ENCODE peak calls at places on chromosomes 5 and 9, in five cellular contexts. One of them, this sample, is unnamed.

GRCh38 chr9:81984911-81985310 is 3.7 kb upstream of the SPATA31D1 start:
- DNase-seq in adrenal gland: no peak
- DNase-seq in GM23338: peak
- DNase-seq in kidney: no peak
- DNase-seq in AG04450: no peak
- DNase-seq in this sample: no peak

GRCh38 chr9:136059851-136060670 is 35.0 kb downstream of the NACC2 start:
- DNase-seq in adrenal gland: peak
- DNase-seq in GM23338: no peak
- DNase-seq in kidney: peak
- DNase-seq in AG04450: peak
- DNase-seq in this sample: peak

GRCh38 chr9:133986774-133987454 is 5.2 kb downstream of the VAV2 start:
- DNase-seq in adrenal gland: no peak
- DNase-seq in GM23338: no peak
- DNase-seq in kidney: peak
- DNase-seq in AG04450: no peak
- DNase-seq in this sample: peak

GRCh38 chr9:131405429-131405828 is 11.5 kb downstream of the PRRC2B start:
- DNase-seq in adrenal gland: peak
- DNase-seq in GM23338: peak
- DNase-seq in kidney: no peak
- DNase-seq in AG04450: no peak
- DNase-seq in this sample: no peak

GRCh38 chr9:77588319-77588937 is 59.7 kb downstream of the GNA14 start:
- DNase-seq in adrenal gland: peak
- DNase-seq in GM23338: no peak
- DNase-seq in kidney: no peak
- DNase-seq in AG04450: peak
- DNase-seq in this sample: no peak

GRCh38 chr5:145841299-145841698 is 6.2 kb upstream of the PRELID2 start:
- DNase-seq in adrenal gland: no peak
- DNase-seq in GM23338: no peak
- DNase-seq in kidney: no peak
- DNase-seq in AG04450: no peak
- DNase-seq in this sample: no peak

GRCh38 chr5:83711982-83712601 is 8.6 kb downstream of the HAPLN1 start:
- DNase-seq in adrenal gland: peak
- DNase-seq in GM23338: peak
- DNase-seq in kidney: no peak
- DNase-seq in AG04450: no peak
- DNase-seq in this sample: no peak

GRCh38 chr9:120692901-120693573 is 21.2 kb downstream of the MEGF9 start:
- DNase-seq in adrenal gland: no peak
- DNase-seq in GM23338: peak
- DNase-seq in kidney: no peak
- DNase-seq in AG04450: no peak
- DNase-seq in this sample: no peak

GRCh38 chr9:3828495-3828894 is 302.7 kb upstream of the RFX3 start:
- DNase-seq in adrenal gland: no peak
- DNase-seq in GM23338: no peak
- DNase-seq in kidney: no peak
- DNase-seq in AG04450: peak
- DNase-seq in this sample: no peak

GRCh38 chr5:86631165-86631564 is 13.4 kb downstream of the COX7C start:
- DNase-seq in adrenal gland: no peak
- DNase-seq in GM23338: no peak
- DNase-seq in kidney: no peak
- DNase-seq in AG04450: no peak
- DNase-seq in this sample: no peak

GRCh38 chr5:66209350-66209749 is 65.2 kb downstream of the SREK1 start:
- DNase-seq in adrenal gland: no peak
- DNase-seq in GM23338: peak
- DNase-seq in kidney: no peak
- DNase-seq in AG04450: no peak
- DNase-seq in this sample: no peak

GRCh38 chr5:173772407-173773059 is 115.6 kb upstream of the CPEB4 start:
- DNase-seq in adrenal gland: peak
- DNase-seq in GM23338: no peak
- DNase-seq in kidney: no peak
- DNase-seq in AG04450: peak
- DNase-seq in this sample: no peak

GRCh38 chr9:36980148-36980974 is 53.7 kb downstream of the PAX5 start:
- DNase-seq in adrenal gland: no peak
- DNase-seq in GM23338: peak
- DNase-seq in kidney: no peak
- DNase-seq in AG04450: no peak
- DNase-seq in this sample: no peak

GRCh38 chr5:143987751-143988560 is 176.0 kb downstream of the HMHB1 start:
- DNase-seq in adrenal gland: no peak
- DNase-seq in GM23338: no peak
- DNase-seq in kidney: no peak
- DNase-seq in AG04450: no peak
- DNase-seq in this sample: no peak

GRCh38 chr9:26833792-26834191 is 58.8 kb downstream of the CAAP1 start:
- DNase-seq in adrenal gland: no peak
- DNase-seq in GM23338: peak
- DNase-seq in kidney: no peak
- DNase-seq in AG04450: no peak
- DNase-seq in this sample: no peak

GRCh38 chr9:74066605-74067004 is 430.5 kb upstream of the RORB start:
- DNase-seq in adrenal gland: no peak
- DNase-seq in GM23338: no peak
- DNase-seq in kidney: no peak
- DNase-seq in AG04450: no peak
- DNase-seq in this sample: no peak

GRCh38 chr9:123614503-123615258 is 258.7 kb downstream of the CRB2 start:
- DNase-seq in adrenal gland: no peak
- DNase-seq in GM23338: no peak
- DNase-seq in kidney: no peak
- DNase-seq in AG04450: no peak
- DNase-seq in this sample: no peak

GRCh38 chr9:61673247-61673646 is 483.4 kb downstream of the SPATA31A7 start:
- DNase-seq in adrenal gland: no peak
- DNase-seq in GM23338: no peak
- DNase-seq in kidney: no peak
- DNase-seq in AG04450: no peak
- DNase-seq in this sample: peak

GRCh38 chr5:73494716-73495115 is 3.5 kb upstream of the BTF3 start:
- DNase-seq in adrenal gland: no peak
- DNase-seq in GM23338: no peak
- DNase-seq in kidney: no peak
- DNase-seq in AG04450: no peak
- DNase-seq in this sample: no peak

GRCh38 chr5:137308311-137308710 is 190.8 kb downstream of the SPOCK1 start:
- DNase-seq in adrenal gland: no peak
- DNase-seq in GM23338: no peak
- DNase-seq in kidney: no peak
- DNase-seq in AG04450: no peak
- DNase-seq in this sample: no peak

DNA sequence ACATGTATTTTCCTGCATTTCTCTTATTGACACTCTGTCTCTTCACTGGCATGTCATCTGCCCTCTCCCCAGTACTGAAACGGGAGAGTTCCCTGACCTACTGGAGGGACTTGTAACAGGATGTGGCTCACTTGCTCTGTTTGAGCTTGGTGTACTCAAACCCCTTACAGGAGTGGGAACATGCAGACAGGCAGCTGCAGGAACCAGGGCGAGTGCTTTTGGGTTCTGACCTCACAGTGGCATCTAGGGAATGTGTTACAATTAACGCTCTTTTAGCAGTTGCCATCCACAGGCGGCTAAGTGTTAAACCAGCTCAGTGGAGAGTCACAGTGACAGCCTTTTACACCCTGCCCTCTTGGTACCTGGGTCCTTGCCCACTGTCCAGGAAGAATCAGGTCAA is 300.3 kb upstream of the GRAMD2B start:
- DNase-seq in adrenal gland: no peak
- DNase-seq in GM23338: peak
- DNase-seq in kidney: no peak
- DNase-seq in AG04450: no peak
- DNase-seq in this sample: no peak
- H3K27ac ChIP-seq in adrenal gland: no peak
- H3K27ac ChIP-seq in GM23338: no peak
- H3K27ac ChIP-seq in kidney: no peak
- H3K27ac ChIP-seq in AG04450: no peak
- H3K27ac ChIP-seq in this sample: no peak

DNA sequence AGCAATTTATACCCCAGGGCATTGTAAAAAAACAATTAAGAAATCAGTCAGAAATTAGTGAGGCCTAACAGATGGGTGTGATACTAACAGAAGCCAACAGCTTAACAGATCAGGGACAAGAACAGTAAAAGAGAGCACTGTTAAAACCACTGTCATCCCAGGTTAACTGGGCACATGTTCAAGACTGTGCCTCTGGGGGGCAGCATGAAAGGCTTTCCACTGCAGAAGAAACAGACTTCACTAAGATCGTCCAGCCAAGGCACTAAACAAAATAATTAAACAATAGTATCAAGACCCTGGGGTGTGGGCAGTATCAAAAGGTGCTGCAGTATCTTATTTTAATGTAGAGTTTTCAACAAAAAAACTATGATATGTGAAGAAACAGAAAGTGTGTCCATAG is 43.5 kb downstream of the FBN2 start:
- DNase-seq in adrenal gland: no peak
- DNase-seq in GM23338: peak
- DNase-seq in kidney: no peak
- DNase-seq in AG04450: no peak
- DNase-seq in this sample: no peak
- TF ChIP-seq CTCF in adrenal gland: no peak
- TF ChIP-seq CTCF in GM23338: peak
- TF ChIP-seq CTCF in kidney: no peak
- TF ChIP-seq CTCF in AG04450: peak
- TF ChIP-seq CTCF in this sample: no peak

DNA sequence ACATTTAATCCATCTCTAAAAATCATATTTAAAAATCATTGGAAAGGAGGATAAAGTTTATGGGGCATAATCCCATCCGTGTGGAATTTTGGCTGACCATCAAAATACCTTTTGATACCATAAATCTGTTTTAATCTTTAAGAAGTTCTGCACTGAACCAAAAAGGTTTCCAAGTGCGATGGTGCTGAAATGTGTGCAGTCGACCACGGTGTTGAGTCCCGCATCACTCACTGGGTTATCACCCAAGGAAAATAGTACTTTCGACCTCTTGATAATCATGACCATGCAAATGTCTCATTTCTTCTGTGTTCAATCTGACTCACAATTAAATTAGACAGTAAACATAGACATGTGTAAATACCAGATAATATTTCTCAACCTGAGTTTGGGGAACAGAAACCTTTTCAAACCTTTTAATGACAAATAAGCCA is 62.1 kb upstream of the CDH6 start:
- DNase-seq in adrenal gland: no peak
- DNase-seq in GM23338: no peak
- DNase-seq in kidney: no peak
- DNase-seq in AG04450: no peak
- DNase-seq in this sample: no peak
- H3K27ac ChIP-seq in adrenal gland: no peak
- H3K27ac ChIP-seq in GM23338: no peak
- H3K27ac ChIP-seq in kidney: no peak
- H3K27ac ChIP-seq in AG04450: no peak
- H3K27ac ChIP-seq in this sample: no peak

GRCh38 chr9:94613003-94613402 is 19.4 kb upstream of the FBP2 start:
- DNase-seq in adrenal gland: no peak
- DNase-seq in GM23338: no peak
- DNase-seq in kidney: no peak
- DNase-seq in AG04450: no peak
- DNase-seq in this sample: no peak
- TF ChIP-seq CTCF in adrenal gland: no peak
- TF ChIP-seq CTCF in GM23338: peak
- TF ChIP-seq CTCF in kidney: no peak
- TF ChIP-seq CTCF in AG04450: no peak
- TF ChIP-seq CTCF in this sample: no peak

DNA sequence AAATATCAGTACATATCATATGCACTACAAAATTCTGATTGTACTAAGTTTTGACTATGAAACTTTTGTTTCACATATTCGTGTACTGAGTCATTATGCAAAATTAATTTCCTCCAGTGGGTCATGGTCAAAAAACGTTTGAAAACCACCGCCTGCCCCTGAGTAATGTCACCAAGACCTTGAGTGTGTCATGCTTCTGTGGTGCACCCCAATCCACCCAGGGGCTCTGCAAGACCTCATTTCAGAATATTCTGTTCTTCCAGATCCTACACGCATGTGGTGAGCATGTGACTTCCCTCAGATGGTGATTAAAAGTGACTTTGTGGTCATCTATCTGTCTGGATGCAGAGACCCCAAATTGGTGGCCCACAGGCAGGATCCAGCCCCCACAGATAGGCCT is 31.0 kb downstream of the ABLIM3 start:
- DNase-seq in adrenal gland: peak
- DNase-seq in GM23338: no peak
- DNase-seq in kidney: no peak
- DNase-seq in AG04450: peak
- DNase-seq in this sample: no peak
- H3K27ac ChIP-seq in adrenal gland: no peak
- H3K27ac ChIP-seq in GM23338: no peak
- H3K27ac ChIP-seq in kidney: no peak
- H3K27ac ChIP-seq in AG04450: peak
- H3K27ac ChIP-seq in this sample: no peak

DNA sequence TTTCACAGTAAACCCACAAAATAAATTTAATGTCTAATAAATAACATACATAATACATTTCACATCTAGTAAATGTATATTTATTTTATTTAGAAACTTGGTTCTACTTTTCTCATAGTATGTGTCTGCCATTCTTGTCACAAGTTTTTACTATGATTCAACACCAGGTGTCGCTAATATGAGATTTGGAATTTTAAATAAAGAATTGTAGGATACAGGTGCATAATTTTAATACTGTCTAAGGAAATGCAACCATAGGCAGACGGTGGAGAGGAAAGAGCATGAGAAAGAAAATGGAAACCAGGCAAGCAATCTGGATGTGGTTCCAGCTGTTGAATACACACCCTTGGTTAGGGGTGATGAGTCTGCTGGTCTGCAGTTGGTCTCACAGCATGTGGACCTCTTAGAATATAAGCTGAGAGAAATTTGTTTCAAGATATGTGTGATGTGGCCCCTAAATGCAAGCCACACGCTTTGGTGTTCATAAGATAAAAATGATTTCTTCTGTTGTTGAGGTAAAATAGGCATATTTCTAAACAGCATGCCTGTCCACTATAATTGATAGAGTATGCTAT is 114.7 kb upstream of the TXNDC8 start:
- DNase-seq in adrenal gland: no peak
- DNase-seq in GM23338: peak
- DNase-seq in kidney: no peak
- DNase-seq in AG04450: no peak
- DNase-seq in this sample: no peak
- TF ChIP-seq CTCF in adrenal gland: peak
- TF ChIP-seq CTCF in GM23338: peak
- TF ChIP-seq CTCF in kidney: no peak
- TF ChIP-seq CTCF in AG04450: peak
- TF ChIP-seq CTCF in this sample: no peak